ENCODE peak calls at places on chromosomes 2 and 18, in eight cellular contexts. R, E, F, L, Z, D, Y and X are unnamed samples.

GRCh38 chr2:39851691-39852110 is 72.6 kb upstream of the THUMPD2 start:
- DNase-seq in R (peak), L (no peak), Y (no peak), D (peak), Z (peak), F (peak), E (peak), X (peak)

GRCh38 chr2:46180189-46180588 is 117.0 kb upstream of the EPAS1 start:
- DNase-seq in Y (no peak), L (no peak), E (no peak), F (no peak), Z (no peak), R (no peak), D (no peak), X (no peak)

GRCh38 chr2:169086893-169087467 is 17.6 kb downstream of the DHRS9 start:
- DNase-seq in Y (no peak), D (no peak), L (no peak), F (peak), E (no peak), R (no peak), Z (no peak), X (no peak)

GRCh38 chr2:191811807-191812602 is 34.9 kb downstream of the CAVIN2 start:
- DNase-seq in Y (peak), F (peak), L (peak), R (peak), D (peak), E (peak), Z (peak), X (peak)

GRCh38 chr18:56545539-56545938 is 92.9 kb downstream of the TXNL1 start:
- DNase-seq in Y (no peak), Z (no peak), F (no peak), D (no peak), R (no peak), E (no peak), L (no peak), X (no peak)

GRCh38 chr2:8676191-8676914 is 5.5 kb upstream of the ID2 start:
- DNase-seq in E (peak), F (peak), L (no peak), Z (peak), Y (peak), R (peak), D (no peak), X (no peak)

GRCh38 chr2:65490222-65490621 is 57.8 kb upstream of the SPRED2 start:
- DNase-seq in E (no peak), D (no peak), Y (no peak), Z (no peak), F (no peak), R (no peak), L (no peak), X (no peak)

GRCh38 chr2:169734172-169734847 is 678 bp downstream of the KLHL23 start:
- DNase-seq in Z (peak), F (peak), R (peak), L (no peak), D (no peak), E (peak), Y (peak), X (no peak)

GRCh38 chr18:26656401-26656943 is 108.1 kb upstream of the KCTD1 start:
- DNase-seq in Y (peak), R (peak), F (no peak), D (no peak), E (no peak), Z (no peak), L (no peak), X (no peak)

GRCh38 chr2:239731422-239731821 is 293.7 kb downstream of the NDUFA10 start:
- DNase-seq in R (peak), Z (no peak), Y (no peak), E (peak), L (no peak), D (no peak), F (no peak), X (no peak)

DNA sequence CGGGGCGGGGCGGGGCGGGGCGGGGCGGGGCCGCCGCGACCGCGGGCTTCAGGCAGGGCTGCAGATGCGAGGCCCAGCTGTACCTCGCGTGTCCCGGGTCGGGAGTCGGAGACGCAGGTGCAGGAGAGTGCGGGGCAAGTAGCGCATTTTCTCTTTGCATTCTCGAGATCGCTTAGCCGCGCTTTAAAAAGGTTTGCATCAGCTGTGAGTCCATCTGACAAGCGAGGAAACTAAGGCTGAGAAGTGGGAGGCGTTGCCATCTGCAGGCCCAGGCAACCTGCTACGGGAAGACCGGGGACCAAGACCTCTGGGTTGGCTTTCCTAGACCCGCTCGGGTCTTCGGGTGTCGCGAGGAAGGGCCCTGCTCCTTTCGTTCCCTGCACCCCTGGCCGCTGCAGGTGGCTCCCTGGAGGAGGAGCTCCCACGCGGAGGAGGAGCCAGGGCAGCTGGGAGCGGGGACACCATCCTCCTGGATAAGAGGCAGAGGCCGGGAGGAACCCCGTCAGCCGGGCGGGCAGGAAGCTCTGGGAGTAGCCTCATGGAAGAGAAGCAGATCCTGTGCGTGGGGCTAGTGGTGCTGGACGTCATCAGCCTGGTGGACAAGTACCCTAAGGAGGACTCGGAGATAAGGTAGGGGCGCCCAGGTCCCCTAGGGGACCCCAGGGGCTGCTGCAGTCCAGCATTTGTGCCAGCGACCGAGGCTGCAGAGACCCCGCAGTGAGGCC is at the start of gene KHK:
- DNase-seq in E (peak), L (no peak), Z (peak), R (peak), Y (peak), F (peak), D (no peak), X (no peak)
- TF ChIP-seq CTCF in E (no peak), L (no peak), Z (no peak), R (no peak), Y (no peak), F (no peak), D (no peak), X (no peak)

DNA sequence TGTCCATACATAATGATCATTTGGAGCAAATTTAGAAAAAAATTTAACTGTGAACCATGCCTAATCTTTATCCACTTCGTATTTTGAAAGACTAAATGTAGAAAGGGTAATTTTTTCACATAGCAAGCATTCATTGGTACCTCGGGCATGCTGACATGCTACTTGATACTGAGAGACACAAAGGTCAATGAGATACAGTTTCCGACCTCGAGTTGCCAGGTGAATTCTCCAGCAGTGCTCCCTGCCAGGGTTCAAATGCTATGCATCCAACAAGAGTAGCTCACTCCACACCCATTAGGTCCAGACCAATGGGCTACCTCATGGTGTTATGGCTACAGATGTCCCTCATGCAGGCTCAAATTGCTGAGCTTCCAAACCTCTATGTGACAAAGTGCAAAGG is 305.8 kb downstream of the PIEZO2 start:
- DNase-seq in Y (no peak), Z (no peak), R (no peak), E (no peak), D (no peak), F (no peak), L (no peak), X (no peak)
- H3K27ac ChIP-seq in Y (no peak), Z (no peak), R (no peak), E (no peak), D (no peak), F (no peak), L (no peak), X (no peak)

DNA sequence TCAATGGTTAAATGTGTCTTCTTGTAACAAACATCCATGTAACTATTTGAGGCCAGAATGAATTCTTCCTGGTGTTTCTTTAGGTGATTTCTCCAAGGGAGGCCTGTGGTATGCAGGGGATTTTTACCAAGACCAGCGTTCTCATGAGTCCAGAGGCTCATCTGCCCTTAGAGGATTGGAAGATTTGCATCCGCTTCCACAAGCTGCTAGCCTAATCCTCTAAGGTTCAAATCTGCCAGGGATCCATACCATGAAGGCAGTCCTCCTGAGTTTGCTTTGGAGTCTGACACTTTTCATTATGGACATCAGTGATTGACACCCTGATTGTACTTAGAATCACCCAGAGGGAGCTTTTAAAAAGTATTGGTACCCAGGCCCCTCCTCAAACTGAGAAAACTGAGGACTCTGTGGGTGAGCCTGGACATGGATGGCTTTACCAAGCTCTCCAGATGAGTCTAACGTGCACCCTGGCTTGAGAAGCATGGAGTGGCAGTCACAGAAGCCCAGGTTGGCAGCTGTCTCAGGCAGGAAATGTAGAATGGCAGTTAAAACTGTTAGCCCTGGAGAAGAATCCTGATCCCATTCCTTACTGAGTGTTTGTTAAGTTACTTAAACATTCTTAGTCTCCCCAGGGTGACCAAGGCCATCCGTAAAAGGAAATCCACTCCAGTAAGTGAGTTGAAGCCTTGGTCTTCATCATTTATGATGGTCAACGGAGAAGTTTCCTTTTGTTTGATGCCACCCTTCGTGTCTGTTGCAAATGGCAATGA is 95.3 kb upstream of the RMDN2 start:
- DNase-seq in E (no peak), R (no peak), F (no peak), Z (no peak), L (no peak), Y (no peak), D (no peak), X (no peak)
- TF ChIP-seq EZH2phosphoT487 in E (no peak), R (no peak), F (no peak), Z (no peak), L (no peak), Y (no peak), D (no peak), X (no peak)

GRCh38 chr18:6819332-6819731 is 89.8 kb downstream of the ARHGAP28 start:
- DNase-seq in Y (no peak), D (no peak), E (no peak), R (no peak), L (no peak), F (no peak), Z (no peak), X (no peak)

GRCh38 chr18:6821346-6821745 is 91.8 kb downstream of the ARHGAP28 start:
- DNase-seq in Y (no peak), Z (no peak), D (no peak), F (no peak), R (no peak), E (no peak), L (no peak), X (no peak)

GRCh38 chr18:6820314-6820713 is 90.8 kb downstream of the ARHGAP28 start:
- DNase-seq in F (no peak), L (no peak), Y (no peak), Z (no peak), D (no peak), E (no peak), R (no peak), X (no peak)

GRCh38 chr18:6811816-6812215 is 82.3 kb downstream of the ARHGAP28 start:
- DNase-seq in R (no peak), Z (no peak), F (no peak), D (no peak), E (no peak), Y (no peak), L (no peak), X (no peak)

DNA sequence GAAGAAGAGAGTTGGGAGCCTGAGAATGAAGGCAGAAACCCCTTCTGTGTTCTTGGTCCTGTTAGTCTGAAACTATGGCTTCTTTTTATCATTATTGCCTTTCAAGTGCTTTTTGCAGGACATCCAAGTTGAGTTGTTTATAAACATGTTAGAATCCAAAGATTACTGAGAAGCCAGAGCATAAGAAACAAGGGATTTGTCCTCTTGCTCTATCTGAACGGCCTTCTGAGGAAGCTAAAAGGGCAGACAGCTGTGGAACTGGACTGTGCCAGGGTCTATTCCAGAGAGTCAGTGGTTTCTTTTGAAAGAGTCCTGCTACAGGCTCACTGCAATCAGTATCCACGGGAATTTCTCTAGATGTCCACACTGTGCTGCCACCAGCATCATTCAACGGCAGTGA is 86.6 kb downstream of the ARHGAP28 start:
- DNase-seq in Y (no peak), E (no peak), R (no peak), L (no peak), Z (no peak), F (no peak), D (peak), X (no peak)
- TF ChIP-seq CTCF in Y (no peak), E (no peak), R (no peak), L (no peak), Z (no peak), F (no peak), D (no peak), X (no peak)

GRCh38 chr2:101744832-101745231 is 47.3 kb downstream of the MAP4K4 start:
- DNase-seq in R (no peak), Z (no peak), D (no peak), L (no peak), Y (no peak), E (no peak), F (no peak), X (no peak)

GRCh38 chr2:101740555-101740964 is 43.1 kb downstream of the MAP4K4 start:
- DNase-seq in Y (no peak), E (no peak), L (no peak), Z (no peak), D (no peak), F (no peak), R (no peak), X (no peak)

GRCh38 chr2:101738649-101739048 is 41.1 kb downstream of the MAP4K4 start:
- DNase-seq in F (no peak), D (no peak), L (no peak), E (no peak), Y (no peak), R (no peak), Z (no peak), X (no peak)

GRCh38 chr2:101743288-101743687 is 45.8 kb downstream of the MAP4K4 start:
- DNase-seq in Z (no peak), E (no peak), R (no peak), D (no peak), F (no peak), L (no peak), Y (no peak), X (no peak)

DNA sequence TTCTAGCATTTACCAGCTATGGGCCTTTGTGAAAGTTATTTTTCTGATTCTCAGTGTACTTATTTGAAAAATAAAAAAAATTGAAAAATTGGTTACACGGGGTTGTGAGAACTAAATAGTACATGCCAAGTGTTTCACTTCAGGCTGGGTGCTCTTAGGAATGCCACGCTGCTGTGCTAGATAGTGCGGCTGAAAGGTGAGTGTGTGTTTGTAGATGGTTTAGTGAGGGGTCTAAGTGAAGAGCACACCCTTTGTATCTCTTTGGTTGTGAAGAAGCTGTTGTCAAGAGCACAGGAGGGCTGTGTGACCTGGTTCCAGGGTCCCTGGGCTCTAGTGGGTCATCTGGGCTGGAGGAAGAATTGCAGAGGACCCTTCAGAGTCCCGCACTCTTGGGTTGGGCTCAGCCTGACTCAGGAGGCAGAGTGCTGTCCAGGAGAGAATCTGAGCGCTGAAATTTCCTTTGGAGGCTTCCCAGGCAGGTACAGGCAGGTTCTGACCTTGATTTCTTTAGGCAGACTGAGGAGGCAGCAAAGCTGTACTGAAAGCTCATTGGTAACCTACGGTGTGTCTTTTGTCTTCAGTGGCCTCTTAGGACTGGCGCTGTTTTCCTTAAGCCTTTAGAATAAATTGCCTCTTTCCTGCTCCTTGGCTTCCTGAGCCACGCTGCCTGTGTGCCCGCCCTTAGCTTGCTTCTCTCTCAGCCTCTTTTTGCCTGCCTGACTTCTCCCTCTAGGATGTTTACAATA is 44.4 kb downstream of the MAP4K4 start:
- DNase-seq in Y (no peak), R (peak), L (no peak), D (no peak), Z (peak), F (no peak), E (peak), X (no peak)
- H3K27ac ChIP-seq in Y (peak), R (peak), L (no peak), D (no peak), Z (peak), F (no peak), E (peak), X (no peak)

DNA sequence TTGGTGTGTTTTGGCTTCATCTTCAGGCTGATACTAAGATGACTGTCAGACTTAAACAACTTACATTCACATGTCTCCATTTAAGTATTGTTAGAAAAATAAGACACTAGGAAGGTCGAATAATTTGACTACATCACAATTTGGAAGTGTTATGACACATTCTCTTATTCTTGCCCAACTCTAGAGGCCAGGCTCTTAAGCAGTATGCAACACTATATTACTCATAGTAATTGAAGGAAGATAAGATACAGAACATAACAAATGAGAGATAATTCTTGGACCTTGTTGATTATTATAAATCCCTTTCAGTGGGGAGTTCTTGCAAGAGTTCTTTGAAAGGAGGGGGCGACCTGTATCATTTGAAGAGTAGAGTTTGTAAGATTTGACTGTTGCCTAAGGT is 295.3 kb upstream of the COL3A1 start:
- DNase-seq in Z (no peak), F (peak), E (no peak), D (no peak), R (no peak), Y (no peak), L (no peak), X (no peak)
- TF ChIP-seq EZH2phosphoT487 in Z (no peak), F (no peak), E (no peak), D (no peak), R (no peak), Y (no peak), L (no peak), X (no peak)

GRCh38 chr2:96549967-96550786 is 13.6 kb downstream of the ARID5A start:
- DNase-seq in R (peak), Y (peak), L (peak), Z (peak), E (peak), F (peak), D (no peak), X (peak)
- TF ChIP-seq CTCF in R (peak), Y (no peak), L (peak), Z (peak), E (peak), F (peak), D (peak), X (peak)

DNA sequence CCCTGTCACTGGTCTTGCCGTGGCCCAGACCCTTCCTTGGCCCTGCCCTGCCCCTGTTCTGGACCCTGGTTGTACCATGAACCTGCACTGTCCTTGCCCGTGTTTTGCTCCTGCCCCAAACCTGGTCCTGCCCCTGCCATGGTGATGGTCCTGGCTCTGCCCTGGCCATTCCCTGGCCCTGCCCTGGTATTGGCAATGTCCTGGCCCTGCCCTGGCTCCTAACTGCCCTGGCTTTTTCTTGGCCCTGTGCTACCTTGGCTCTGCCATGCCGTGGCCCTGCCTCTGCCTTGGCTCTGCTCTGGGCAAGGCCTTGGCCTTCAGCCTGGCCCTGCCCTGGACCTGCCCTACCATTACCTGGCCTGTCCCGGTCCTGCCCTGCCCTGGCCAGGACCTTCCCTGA is 5.5 kb upstream of the ANKRD62 start:
- DNase-seq in Z (no peak), D (no peak), F (no peak), E (no peak), Y (no peak), R (no peak), L (no peak), X (no peak)
- H3K27ac ChIP-seq in Z (no peak), D (no peak), F (no peak), E (no peak), Y (no peak), R (no peak), L (no peak), X (no peak)

GRCh38 chr2:230541934-230542380 is 126.0 kb downstream of the SP100 start:
- DNase-seq in D (no peak), Y (no peak), Z (no peak), F (peak), R (no peak), L (no peak), E (no peak), X (no peak)

GRCh38 chr2:230540332-230540731 is 124.3 kb downstream of the SP100 start:
- DNase-seq in L (no peak), Y (no peak), Z (no peak), E (no peak), R (no peak), F (no peak), D (no peak), X (no peak)

GRCh38 chr2:230542751-230543150 is 126.8 kb downstream of the SP100 start:
- DNase-seq in Y (no peak), R (no peak), D (no peak), F (no peak), Z (no peak), E (no peak), L (no peak), X (no peak)

GRCh38 chr2:230537531-230537976 is 121.6 kb downstream of the SP100 start:
- DNase-seq in Z (no peak), L (no peak), D (no peak), R (no peak), Y (no peak), F (no peak), E (no peak), X (peak)
- TF ChIP-seq EZH2phosphoT487 in Z (no peak), L (no peak), D (no peak), R (no peak), Y (no peak), F (no peak), E (no peak), X (no peak)